ENCODE peak calls at places on chromosomes 16 and 17, in nine cellular contexts. D is pons; U is NCI-H82; B is HEK293T; N is CD8-positive, alpha-beta T cell; L is colonic mucosa; O is A172; Q is lower leg skin; Z is activated gamma-delta T cell. G is an unnamed sample.

GRCh38 chr16:77949445-77949844 is 72.9 kb upstream of the CLEC3A start:
- DNase-seq in U (no peak), N (no peak), O (no peak), Z (no peak), D (no peak), L (no peak), Q (no peak), B (no peak), G (no peak)

GRCh38 chr17:74541176-74542111 is 4.5 kb downstream of the CD300C start:
- DNase-seq in N (no peak), U (no peak), Z (no peak), O (no peak), D (no peak), Q (no peak), B (no peak), L (no peak), G (no peak)

GRCh38 chr17:46013502-46014165 is 14.6 kb downstream of the STH start:
- DNase-seq in Q (no peak), N (no peak), U (peak; percentile 69), Z (no peak), O (no peak), D (peak; percentile 84), B (no peak), L (no peak), G (no peak)

GRCh38 chr16:10123141-10123540 is 59.1 kb downstream of the GRIN2A start:
- DNase-seq in O (no peak), D (no peak), Z (no peak), Q (no peak), B (no peak), U (no peak), L (no peak), N (no peak), G (no peak)

GRCh38 chr17:32746698-32747097 is 130.2 kb downstream of the MYO1D start:
- DNase-seq in Q (no peak), U (no peak), Z (no peak), B (no peak), L (no peak), O (no peak), D (no peak), N (no peak), G (no peak)

GRCh38 chr17:12409082-12409481 is 256.6 kb upstream of the MYOCD start:
- DNase-seq in L (no peak), Q (no peak), N (no peak), U (no peak), B (no peak), O (no peak), Z (no peak), D (no peak), G (no peak)

GRCh38 chr16:29912087-29912486 is 11.8 kb downstream of the ASPHD1 start:
- DNase-seq in B (peak; percentile 6), L (no peak), D (no peak), O (no peak), Z (no peak), U (no peak), Q (no peak), N (no peak), G (no peak)

GRCh38 chr17:75785016-75785769 is 587 bp downstream of the UNK start:
- DNase-seq in U (peak; percentile 95), L (peak; percentile 91), B (peak; percentile 83), D (peak; percentile 86), N (peak; percentile 82), Q (peak; percentile 89), O (peak; percentile 87), Z (no peak), G (no peak)

GRCh38 chr17:5044630-5045029 is 9.4 kb upstream of the SLC52A1 start:
- DNase-seq in U (no peak), D (no peak), N (no peak), B (no peak), L (peak; percentile 60), Z (no peak), O (no peak), Q (no peak), G (no peak)

GRCh38 chr16:68473358-68474064 is 25.2 kb upstream of the SMPD3 start:
- DNase-seq in Q (no peak), N (no peak), L (no peak), B (no peak), U (no peak), O (no peak), D (peak; percentile 46), Z (no peak), G (no peak)

GRCh38 chr17:67891481-67892119 is 66.3 kb downstream of the BPTF start:
- DNase-seq in Q (no peak), Z (no peak), N (no peak), O (peak; percentile 46), D (peak; percentile 43), B (peak; percentile 46), L (no peak), U (peak; percentile 20), G (peak; percentile 84)

GRCh38 chr17:40323731-40324650 is 15.0 kb downstream of the RARA start:
- DNase-seq in L (peak; percentile 47), Q (no peak), Z (peak; percentile 54), N (no peak), O (peak; percentile 70), U (no peak), D (no peak), B (no peak), G (no peak)

GRCh38 chr16:3013491-3013951 is 798 bp downstream of the CLDN9 start:
- DNase-seq in O (peak; percentile 55), B (no peak), L (no peak), U (no peak), Q (no peak), N (no peak), Z (no peak), D (no peak), G (no peak)

GRCh38 chr16:51149251-51149661 is 1.8 kb downstream of the SALL1 start:
- DNase-seq in O (peak; percentile 32), N (no peak), L (no peak), B (no peak), D (peak; percentile 46), Z (no peak), U (peak; percentile 53), Q (no peak), G (no peak)

GRCh38 chr16:85129846-85130706 is 17.8 kb upstream of the CIBAR2 start:
- DNase-seq in D (peak; percentile 13), L (no peak), Z (no peak), N (no peak), O (peak; percentile 23), B (no peak), Q (no peak), U (no peak), G (no peak)

GRCh38 chr16:19555938-19556778 is 655 bp downstream of the VPS35L start:
- DNase-seq in O (peak; percentile 22), U (peak; percentile 64), Z (no peak), Q (no peak), D (peak; percentile 37), L (peak; percentile 29), N (no peak), B (peak; percentile 64), G (peak; percentile 94)

GRCh38 chr16:49952386-49952785 is 72.6 kb upstream of the CNEP1R1 start:
- DNase-seq in Q (no peak), D (no peak), N (no peak), L (no peak), O (peak; percentile 40), Z (no peak), U (no peak), B (no peak), G (no peak)

GRCh38 chr16:49280861-49281331 is 742 bp downstream of the CBLN1 start:
- DNase-seq in Q (no peak), L (no peak), O (no peak), U (peak; percentile 41), Z (no peak), B (no peak), N (no peak), D (no peak), G (no peak)

GRCh38 chr16:49834496-49835009 is 21.4 kb downstream of the ZNF423 start:
- DNase-seq in O (no peak), B (no peak), U (peak; percentile 94), Z (no peak), N (no peak), Q (no peak), L (peak; percentile 45), D (peak; percentile 37), G (no peak)

GRCh38 chr17:9021158-9021984 is at the start of gene NTN1:
- DNase-seq in B (peak; percentile 60), U (peak; percentile 42), N (peak; percentile 21), Q (no peak), O (peak; percentile 24), D (no peak), L (peak; percentile 38), Z (peak; percentile 31), G (peak; percentile 59)

GRCh38 chr17:70172449-70172848 is 3.1 kb downstream of the KCNJ2 start:
- DNase-seq in L (no peak), Z (no peak), Q (no peak), O (no peak), D (no peak), B (no peak), N (no peak), U (no peak), G (no peak)

GRCh38 chr16:86970279-86970678 is 346.9 kb downstream of the C16orf95 start:
- DNase-seq in Z (no peak), O (no peak), D (no peak), Q (no peak), N (no peak), U (no peak), L (no peak), B (no peak), G (no peak)

GRCh38 chr17:15742051-15742795 is 10.1 kb downstream of the TBC1D26 start:
- DNase-seq in D (no peak), B (no peak), O (no peak), N (no peak), U (no peak), Z (no peak), L (no peak), Q (no peak), G (no peak)

GRCh38 chr16:549544-550263 is 10.5 kb upstream of the PRR35 start:
- DNase-seq in Q (no peak), B (no peak), Z (no peak), O (no peak), L (no peak), U (no peak), N (no peak), D (no peak), G (no peak)

GRCh38 chr16:17154981-17155380 is 315.8 kb downstream of the XYLT1 start:
- DNase-seq in N (no peak), B (no peak), O (no peak), D (peak; percentile 66), Z (no peak), U (no peak), Q (no peak), L (no peak), G (no peak)